ENCODE peak calls at places on chromosomes 16 and 17, in ten cellular contexts. D is sigmoid colon, W is heart right ventricle, O is lower lobe of right lung, V is PC-9, Y is tibial artery, E is IMR-90, Z is heart left ventricle, Q is ovary, U is esophagus muscularis mucosa. T is an unnamed sample.

GRCh38 chr16:68993885-68994284 is 111.6 kb upstream of the HAS3 start:
- DNase-seq in Z (no peak), V (no peak), U (no peak), E (peak), Q (no peak), W (no peak), Y (no peak), O (no peak), D (no peak), T (no peak)

GRCh38 chr16:12124742-12125141 is 148.2 kb downstream of the SNX29 start:
- DNase-seq in D (no peak), V (no peak), U (no peak), Q (no peak), Z (no peak), W (no peak), O (no peak), E (no peak), Y (no peak), T (no peak)

GRCh38 chr17:72121164-72122001 is 563 bp downstream of the SOX9 start:
- DNase-seq in D (peak), V (peak), O (peak), Z (peak), Q (no peak), E (peak), W (peak), Y (no peak), U (no peak), T (peak)

GRCh38 chr17:80803451-80804428 is 187.9 kb upstream of the CHMP6 start:
- DNase-seq in U (no peak), Z (no peak), W (no peak), V (no peak), D (no peak), Q (peak), E (no peak), Y (peak), O (no peak), T (no peak)

GRCh38 chr17:46818929-46819859 is 702 bp upstream of the WNT3 start:
- DNase-seq in Z (no peak), W (no peak), Y (no peak), U (no peak), V (peak), D (no peak), Q (no peak), O (peak), E (no peak), T (no peak)

GRCh38 chr17:19647697-19648474 is 665 bp upstream of the ALDH3A2 start:
- DNase-seq in O (peak), U (peak), D (peak), W (peak), E (peak), Y (peak), Q (peak), V (peak), Z (peak), T (peak)

GRCh38 chr16:56302506-56302905 is 111.2 kb downstream of the GNAO1 start:
- DNase-seq in V (no peak), Z (no peak), Y (no peak), O (no peak), U (no peak), W (no peak), Q (no peak), E (no peak), D (no peak), T (no peak)

GRCh38 chr17:82933911-82934310 is 94.1 kb upstream of the ZNF750 start:
- DNase-seq in Z (no peak), U (no peak), O (peak), Y (no peak), Q (peak), E (no peak), W (no peak), V (no peak), D (peak), T (peak)

GRCh38 chr16:27720731-27721547 is 171.0 kb downstream of the KATNIP start:
- DNase-seq in U (no peak), W (peak), Y (no peak), V (no peak), O (no peak), Z (peak), E (no peak), Q (peak), D (peak), T (no peak)

GRCh38 chr17:55845385-55845784 is 94.5 kb downstream of the PCTP start:
- DNase-seq in E (peak), Z (peak), Y (peak), V (no peak), W (peak), D (peak), O (peak), U (no peak), Q (peak), T (peak)

GRCh38 chr16:71351558-71351901 is 7.0 kb upstream of the CALB2 start:
- DNase-seq in O (no peak), Y (no peak), D (no peak), W (no peak), Z (no peak), Q (no peak), U (no peak), E (no peak), V (peak), T (no peak)

GRCh38 chr17:38673714-38674012 is 1.1 kb downstream of the EPOP start:
- DNase-seq in E (no peak), W (no peak), Y (no peak), Q (peak), V (no peak), U (no peak), O (no peak), D (no peak), Z (no peak), T (no peak)

GRCh38 chr17:79095345-79096055 is 20.9 kb downstream of the ENGASE start:
- DNase-seq in O (no peak), Q (no peak), D (no peak), V (no peak), W (no peak), E (no peak), Z (no peak), Y (no peak), U (no peak), T (no peak)

GRCh38 chr17:77184474-77184873 is 43.7 kb downstream of the SEC14L1 start:
- DNase-seq in W (no peak), V (no peak), E (no peak), U (no peak), D (no peak), Y (no peak), Q (no peak), O (no peak), Z (no peak), T (no peak)

GRCh38 chr17:1997587-1998425 is 27.3 kb downstream of the RTN4RL1 start:
- DNase-seq in U (no peak), E (no peak), Q (peak), D (no peak), O (peak), Z (no peak), W (no peak), Y (no peak), V (no peak), T (no peak)

GRCh38 chr17:42548070-42548837 is 4.5 kb upstream of the HSD17B1 start:
- DNase-seq in U (no peak), O (peak), V (peak), D (no peak), Z (peak), Y (no peak), Q (peak), W (peak), E (no peak), T (no peak)

GRCh38 chr16:84110527-84110926 is 6.2 kb downstream of the MBTPS1 start:
- DNase-seq in V (no peak), Z (no peak), U (no peak), O (no peak), E (no peak), W (no peak), Y (no peak), Q (no peak), D (no peak), T (no peak)

GRCh38 chr17:63529711-63530556 is 6.8 kb downstream of the KCNH6 start:
- DNase-seq in W (peak), Z (no peak), O (no peak), E (no peak), Q (no peak), D (no peak), Y (no peak), U (no peak), V (no peak), T (no peak)

GRCh38 chr16:12262454-12263180 is 286.1 kb downstream of the SNX29 start:
- DNase-seq in V (no peak), E (peak), Y (no peak), Q (no peak), Z (peak), U (no peak), D (no peak), O (no peak), W (no peak), T (no peak)

GRCh38 chr16:15948532-15949209 is 745 bp upstream of the ABCC1 start:
- DNase-seq in U (no peak), E (no peak), Z (no peak), V (no peak), D (no peak), Y (no peak), Q (no peak), W (no peak), O (no peak), T (no peak)

GRCh38 chr17:35977509-35977908 is 3.8 kb downstream of the CCL16 start:
- DNase-seq in D (no peak), Y (no peak), V (no peak), Q (no peak), Z (no peak), O (no peak), W (no peak), U (peak), E (no peak), T (no peak)

GRCh38 chr17:32020943-32021617 is 13.9 kb downstream of the LRRC37B start:
- DNase-seq in Z (no peak), V (no peak), E (no peak), U (no peak), O (no peak), Q (no peak), W (peak), Y (no peak), D (no peak), T (no peak)

GRCh38 chr16:1871974-1872635 is at the start of gene MEIOB:
- DNase-seq in D (no peak), O (peak), V (peak), W (peak), U (no peak), Y (no peak), E (no peak), Z (no peak), Q (peak), T (peak)

GRCh38 chr16:28136751-28137434 is 73.4 kb upstream of the GSG1L start:
- DNase-seq in Y (no peak), D (no peak), Z (no peak), Q (no peak), E (no peak), W (no peak), V (no peak), U (no peak), O (no peak), T (no peak)

GRCh38 chr17:4584835-4585187 is 482 bp downstream of the SMTNL2 start:
- DNase-seq in Z (no peak), O (no peak), Y (no peak), V (no peak), W (no peak), E (no peak), Q (peak), U (no peak), D (no peak), T (no peak)

GRCh38 chr17:50601789-50602375 is 32.8 kb upstream of the ABCC3 start:
- DNase-seq in D (no peak), V (no peak), O (no peak), Y (no peak), W (no peak), E (no peak), U (no peak), Q (no peak), Z (no peak), T (no peak)

GRCh38 chr17:44004761-44005526 is 522 bp downstream of the NAGS start:
- DNase-seq in O (peak), Q (peak), E (no peak), W (no peak), D (no peak), Z (no peak), U (no peak), V (no peak), Y (no peak), T (peak)

GRCh38 chr16:56163938-56164337 is 27.4 kb upstream of the GNAO1 start:
- DNase-seq in O (no peak), V (no peak), E (no peak), W (no peak), Q (no peak), U (no peak), D (no peak), Y (no peak), Z (no peak), T (no peak)

GRCh38 chr17:1936766-1937165 is 88.4 kb downstream of the RTN4RL1 start:
- DNase-seq in O (no peak), Q (no peak), Y (no peak), V (no peak), U (no peak), W (no peak), E (no peak), D (no peak), Z (no peak), T (no peak)

GRCh38 chr16:80570106-80570478 is 29.3 kb downstream of the DYNLRB2 start:
- DNase-seq in O (no peak), Q (no peak), D (no peak), V (no peak), E (peak), Y (no peak), W (no peak), U (no peak), Z (no peak), T (no peak)

GRCh38 chr17:76273923-76274558 is 8.9 kb downstream of the UBALD2 start:
- DNase-seq in O (no peak), Y (no peak), E (no peak), Z (no peak), U (no peak), W (no peak), V (no peak), D (no peak), Q (no peak), T (no peak)

GRCh38 chr17:4530799-4531730 is 24.1 kb downstream of the MYBBP1A start:
- DNase-seq in O (no peak), Q (no peak), U (no peak), W (peak), E (no peak), V (no peak), Y (no peak), D (no peak), Z (peak), T (peak)

GRCh38 chr17:35807371-35808144 is 1.7 kb upstream of the TAF15 start:
- DNase-seq in W (no peak), Q (no peak), E (peak), Y (no peak), V (no peak), U (no peak), O (no peak), Z (no peak), D (no peak), T (no peak)

GRCh38 chr16:1141201-1141600 is 11.7 kb upstream of the CACNA1H start:
- DNase-seq in Q (no peak), E (no peak), D (no peak), V (no peak), Z (no peak), U (no peak), O (no peak), W (no peak), Y (no peak), T (no peak)

GRCh38 chr16:80899804-80900592 is 95.6 kb upstream of the CDYL2 start:
- DNase-seq in Q (peak), D (peak), Z (peak), W (peak), Y (peak), U (no peak), E (peak), V (no peak), O (peak), T (peak)

GRCh38 chr16:67460168-67460567 is 20.8 kb downstream of the ATP6V0D1 start:
- DNase-seq in E (no peak), V (no peak), U (no peak), O (no peak), W (no peak), Z (no peak), D (no peak), Y (no peak), Q (no peak), T (peak)

GRCh38 chr16:4624827-4625616 is 396 bp downstream of the MGRN1 start:
- DNase-seq in O (peak), W (peak), Y (peak), U (peak), E (peak), V (peak), D (peak), Q (peak), Z (peak), T (peak)

GRCh38 chr17:7862692-7863437 is 5.1 kb downstream of the CYB5D1 start:
- DNase-seq in Z (no peak), O (no peak), Q (peak), V (peak), U (no peak), W (no peak), Y (no peak), E (peak), D (peak), T (no peak)

GRCh38 chr16:9256196-9256595 is 164.8 kb downstream of the HAPSTR1 start:
- DNase-seq in Q (no peak), V (peak), D (no peak), O (peak), Y (no peak), U (no peak), Z (no peak), W (peak), E (no peak), T (no peak)

GRCh38 chr16:7085776-7086175 is 246.9 kb upstream of the RBFOX1 start:
- DNase-seq in D (no peak), V (no peak), O (no peak), W (no peak), U (no peak), Q (no peak), E (no peak), Y (no peak), Z (no peak), T (no peak)

GRCh38 chr16:7083086-7083485 is 249.6 kb upstream of the RBFOX1 start:
- DNase-seq in D (no peak), W (no peak), O (no peak), Q (no peak), Y (no peak), Z (no peak), V (no peak), E (no peak), U (no peak), T (no peak)

GRCh38 chr16:7090628-7091115 is 242.0 kb upstream of the RBFOX1 start:
- DNase-seq in Z (no peak), E (no peak), Q (no peak), V (no peak), D (no peak), Y (no peak), U (no peak), O (no peak), W (no peak), T (no peak)

GRCh38 chr16:7086842-7087616 is 245.6 kb upstream of the RBFOX1 start:
- DNase-seq in Y (no peak), E (no peak), U (no peak), Q (peak), V (no peak), Z (peak), W (peak), D (no peak), O (no peak), T (peak)
- TF ChIP-seq CTCF in Y (no peak), E (no peak), U (no peak), Q (no peak), V (peak), Z (peak), W (peak), D (no peak), O (no peak), T (peak)

DNA sequence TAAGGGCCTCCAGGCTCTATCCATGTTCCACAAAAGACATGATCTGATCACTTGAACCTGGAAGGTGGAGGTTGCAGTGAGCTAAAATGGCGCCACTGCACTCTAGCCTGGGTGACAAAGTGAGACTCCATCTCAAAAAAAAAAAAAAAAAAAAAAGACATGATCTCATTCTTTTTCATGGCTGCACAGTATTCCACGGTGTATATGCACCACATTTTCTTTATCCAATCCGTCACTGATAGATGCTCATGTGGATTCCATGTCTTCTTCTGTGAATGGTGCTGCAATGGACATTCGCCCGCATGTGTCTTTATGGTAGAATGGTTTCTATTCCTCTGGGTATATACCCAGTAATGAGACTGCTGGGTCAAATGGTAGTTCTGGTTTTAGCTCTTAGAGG is 124.4 kb downstream of the ANKRD11 start:
- DNase-seq in Z (no peak), V (no peak), Y (no peak), Q (no peak), W (no peak), O (no peak), U (no peak), E (no peak), D (no peak), T (no peak)
- H3K27ac ChIP-seq in Z (no peak), V (no peak), Y (no peak), Q (no peak), W (no peak), O (no peak), U (no peak), E (no peak), D (no peak), T (no peak)

DNA sequence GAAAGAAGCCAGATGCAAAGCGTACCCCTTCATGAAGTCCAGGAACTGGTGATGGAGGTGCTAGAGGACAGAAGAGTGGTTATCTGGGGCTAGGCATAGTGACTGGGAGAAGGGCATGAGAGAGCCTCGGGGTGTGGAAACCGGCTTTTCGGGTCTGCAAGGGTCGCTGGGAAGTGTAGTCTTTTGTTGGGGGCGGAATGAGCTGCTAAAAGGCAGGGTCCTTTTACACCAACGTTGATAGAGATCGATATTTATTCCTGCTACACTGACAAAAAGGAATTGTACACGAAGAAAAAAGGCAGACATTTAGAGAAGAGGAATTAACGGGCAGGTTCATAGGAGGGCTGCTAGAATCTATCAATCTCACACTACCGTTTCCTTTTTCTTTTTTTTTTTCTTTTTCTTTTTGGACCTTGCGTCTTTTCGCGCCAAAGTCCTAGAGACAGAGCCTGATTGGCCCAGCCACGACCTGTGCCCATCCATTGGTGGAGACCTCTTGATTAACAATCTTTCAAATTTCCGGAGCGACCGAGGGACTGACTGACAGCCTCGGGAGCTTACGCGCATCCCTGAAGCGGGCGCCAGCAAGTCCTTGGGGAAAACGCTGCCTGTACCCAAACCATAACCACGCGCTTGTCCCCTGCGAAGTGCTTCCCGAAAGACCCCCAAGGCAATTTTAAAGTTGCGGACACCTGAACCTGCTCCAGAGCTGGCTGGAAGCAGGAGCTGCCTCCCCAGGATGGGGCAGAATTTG is 27.7 kb upstream of the DHRS7B start:
- DNase-seq in E (peak), Q (peak), O (peak), Y (peak), V (peak), W (peak), U (no peak), Z (peak), D (no peak), T (peak)
- H3K4me3 ChIP-seq in E (peak), Q (peak), O (peak), Y (peak), V (peak), W (peak), U (peak), Z (peak), D (peak), T (peak)

GRCh38 chr16:86556576-86556975 is 1.5 kb upstream of the MTHFSD start:
- DNase-seq in W (no peak), O (no peak), U (no peak), Y (no peak), E (no peak), D (peak), Z (no peak), V (no peak), Q (no peak), T (no peak)

GRCh38 chr16:86553356-86553755 is 1.7 kb downstream of the MTHFSD start:
- DNase-seq in Y (no peak), V (no peak), U (no peak), O (no peak), Z (no peak), W (no peak), D (peak), Q (no peak), E (no peak), T (no peak)

GRCh38 chr16:86554599-86554916 is 477 bp downstream of the MTHFSD start:
- DNase-seq in Y (no peak), Z (no peak), Q (no peak), U (no peak), O (no peak), V (no peak), E (no peak), D (no peak), W (no peak), T (no peak)

GRCh38 chr16:86555763-86556130 is 712 bp upstream of the MTHFSD start:
- DNase-seq in W (no peak), V (no peak), U (no peak), O (no peak), Q (no peak), Z (no peak), D (no peak), E (no peak), Y (no peak), T (no peak)

GRCh38 chr16:86554917-86555762 is at the start of gene MTHFSD:
- DNase-seq in O (peak), Q (peak), W (peak), E (peak), Y (peak), V (peak), D (peak), U (peak), Z (peak), T (peak)
- TF ChIP-seq CTCF in O (peak), Q (no peak), W (no peak), E (no peak), Y (no peak), V (no peak), D (no peak), U (no peak), Z (no peak), T (no peak)

T was measured in psoas muscle.